ENCODE peak calls at places on chromosomes 2 and 18, in four cellular contexts. One of them, this sample, is unnamed.
A peak's percentile ranks its signal among the peaks of the same experiment; 100 is the strongest.

GRCh38 chr2:1886405-1886992 is 142.2 kb upstream of the PXDN start:
- DNase-seq in GM23338: peak; percentile 91
- DNase-seq in OCI-LY7: peak; percentile 48
- DNase-seq in SK-N-SH: peak; percentile 83
- DNase-seq in this sample: peak; percentile 77

GRCh38 chr2:43076676-43077075 is 149.7 kb downstream of the ZFP36L2 start:
- DNase-seq in GM23338: no peak
- DNase-seq in OCI-LY7: no peak
- DNase-seq in SK-N-SH: no peak
- DNase-seq in this sample: no peak

GRCh38 chr2:239337877-239338484 is 62.8 kb downstream of the HDAC4 start:
- DNase-seq in GM23338: peak; percentile 63
- DNase-seq in OCI-LY7: no peak
- DNase-seq in SK-N-SH: no peak
- DNase-seq in this sample: no peak

GRCh38 chr2:187580462-187581124 is 26.4 kb upstream of the TFPI start:
- DNase-seq in GM23338: peak; percentile 80
- DNase-seq in OCI-LY7: peak; percentile 18
- DNase-seq in SK-N-SH: peak; percentile 30
- DNase-seq in this sample: peak; percentile 85

GRCh38 chr2:233081731-233082221 is 21.6 kb downstream of the INPP5D start:
- DNase-seq in GM23338: no peak
- DNase-seq in OCI-LY7: no peak
- DNase-seq in SK-N-SH: no peak
- DNase-seq in this sample: no peak

GRCh38 chr2:43000242-43001054 is 208.1 kb upstream of the HAAO start:
- DNase-seq in GM23338: no peak
- DNase-seq in OCI-LY7: no peak
- DNase-seq in SK-N-SH: peak; percentile 31
- DNase-seq in this sample: no peak

GRCh38 chr2:229901819-229902218 is 20.0 kb downstream of the TRIP12 start:
- DNase-seq in GM23338: peak; percentile 25
- DNase-seq in OCI-LY7: no peak
- DNase-seq in SK-N-SH: peak; percentile 15
- DNase-seq in this sample: peak; percentile 77

GRCh38 chr2:168571061-168571460 is 115.0 kb downstream of the CERS6 start:
- DNase-seq in GM23338: no peak
- DNase-seq in OCI-LY7: no peak
- DNase-seq in SK-N-SH: no peak
- DNase-seq in this sample: no peak

GRCh38 chr2:188850786-188851185 is 123.4 kb upstream of the COL3A1 start:
- DNase-seq in GM23338: no peak
- DNase-seq in OCI-LY7: no peak
- DNase-seq in SK-N-SH: no peak
- DNase-seq in this sample: no peak

GRCh38 chr2:195486987-195487644 is 169.9 kb upstream of the SLC39A10 start:
- DNase-seq in GM23338: no peak
- DNase-seq in OCI-LY7: peak; percentile 31
- DNase-seq in SK-N-SH: no peak
- DNase-seq in this sample: peak; percentile 68

GRCh38 chr18:36595046-36595817 is 233.6 kb downstream of the TPGS2 start:
- DNase-seq in GM23338: no peak
- DNase-seq in OCI-LY7: no peak
- DNase-seq in SK-N-SH: no peak
- DNase-seq in this sample: no peak

GRCh38 chr2:227188292-227188691 is 23.9 kb downstream of the COL4A3 start:
- DNase-seq in GM23338: no peak
- DNase-seq in OCI-LY7: no peak
- DNase-seq in SK-N-SH: no peak
- DNase-seq in this sample: peak; percentile 52

GRCh38 chr18:7567487-7568425 is 640 bp downstream of the PTPRM start:
- DNase-seq in GM23338: peak; percentile 78
- DNase-seq in OCI-LY7: no peak
- DNase-seq in SK-N-SH: peak; percentile 81
- DNase-seq in this sample: peak; percentile 89

GRCh38 chr2:9985531-9985930 is 34.0 kb downstream of the GRHL1 start:
- DNase-seq in GM23338: no peak
- DNase-seq in OCI-LY7: no peak
- DNase-seq in SK-N-SH: no peak
- DNase-seq in this sample: peak; percentile 39

GRCh38 chr2:233369897-233370758 is 15.8 kb downstream of the DGKD start:
- DNase-seq in GM23338: no peak
- DNase-seq in OCI-LY7: no peak
- DNase-seq in SK-N-SH: no peak
- DNase-seq in this sample: no peak

GRCh38 chr2:64582774-64583340 is 58.7 kb downstream of the AFTPH start:
- DNase-seq in GM23338: no peak
- DNase-seq in OCI-LY7: peak; percentile 5
- DNase-seq in SK-N-SH: no peak
- DNase-seq in this sample: no peak

GRCh38 chr2:101296314-101296809 is 12.1 kb downstream of the RNF149 start:
- DNase-seq in GM23338: no peak
- DNase-seq in OCI-LY7: no peak
- DNase-seq in SK-N-SH: no peak
- DNase-seq in this sample: peak; percentile 58

GRCh38 chr18:44912740-44913478 is 232.2 kb downstream of the SETBP1 start:
- DNase-seq in GM23338: no peak
- DNase-seq in OCI-LY7: no peak
- DNase-seq in SK-N-SH: no peak
- DNase-seq in this sample: no peak

GRCh38 chr2:85308951-85309555 is 18.7 kb downstream of the TGOLN2 start:
- DNase-seq in GM23338: no peak
- DNase-seq in OCI-LY7: no peak
- DNase-seq in SK-N-SH: peak; percentile 95
- DNase-seq in this sample: peak; percentile 69

GRCh38 chr2:224847961-224848850 is 132.0 kb upstream of the CCDC195 start:
- DNase-seq in GM23338: no peak
- DNase-seq in OCI-LY7: no peak
- DNase-seq in SK-N-SH: peak; percentile 44
- DNase-seq in this sample: peak; percentile 73

GRCh38 chr18:23593720-23594119 is 7.4 kb upstream of the NPC1 start:
- DNase-seq in GM23338: no peak
- DNase-seq in OCI-LY7: no peak
- DNase-seq in SK-N-SH: no peak
- DNase-seq in this sample: peak; percentile 95

GRCh38 chr2:138364554-138365162 is 136.9 kb upstream of the SPOPL start:
- DNase-seq in GM23338: no peak
- DNase-seq in OCI-LY7: no peak
- DNase-seq in SK-N-SH: no peak
- DNase-seq in this sample: peak; percentile 68

GRCh38 chr2:136141510-136142154 is 23.7 kb upstream of the CXCR4 start:
- DNase-seq in GM23338: no peak
- DNase-seq in OCI-LY7: no peak
- DNase-seq in SK-N-SH: peak; percentile 74
- DNase-seq in this sample: no peak

GRCh38 chr18:616380-616995 is 19.7 kb downstream of the CLUL1 start:
- DNase-seq in GM23338: peak; percentile 71
- DNase-seq in OCI-LY7: peak; percentile 46
- DNase-seq in SK-N-SH: peak; percentile 44
- DNase-seq in this sample: peak; percentile 82

GRCh38 chr18:29560270-29560669 is 1383.3 kb upstream of the CDH2 start:
- DNase-seq in GM23338: no peak
- DNase-seq in OCI-LY7: peak; percentile 9
- DNase-seq in SK-N-SH: no peak
- DNase-seq in this sample: no peak

GRCh38 chr2:241272722-241273551 is 42.5 kb downstream of the HDLBP start:
- DNase-seq in GM23338: peak; percentile 64
- DNase-seq in OCI-LY7: no peak
- DNase-seq in SK-N-SH: peak; percentile 92
- DNase-seq in this sample: peak; percentile 88
- TF ChIP-seq EZH2phosphoT487 in GM23338: no peak
- TF ChIP-seq EZH2phosphoT487 in OCI-LY7: no peak
- TF ChIP-seq EZH2phosphoT487 in SK-N-SH: no peak
- TF ChIP-seq EZH2phosphoT487 in this sample: no peak

DNA sequence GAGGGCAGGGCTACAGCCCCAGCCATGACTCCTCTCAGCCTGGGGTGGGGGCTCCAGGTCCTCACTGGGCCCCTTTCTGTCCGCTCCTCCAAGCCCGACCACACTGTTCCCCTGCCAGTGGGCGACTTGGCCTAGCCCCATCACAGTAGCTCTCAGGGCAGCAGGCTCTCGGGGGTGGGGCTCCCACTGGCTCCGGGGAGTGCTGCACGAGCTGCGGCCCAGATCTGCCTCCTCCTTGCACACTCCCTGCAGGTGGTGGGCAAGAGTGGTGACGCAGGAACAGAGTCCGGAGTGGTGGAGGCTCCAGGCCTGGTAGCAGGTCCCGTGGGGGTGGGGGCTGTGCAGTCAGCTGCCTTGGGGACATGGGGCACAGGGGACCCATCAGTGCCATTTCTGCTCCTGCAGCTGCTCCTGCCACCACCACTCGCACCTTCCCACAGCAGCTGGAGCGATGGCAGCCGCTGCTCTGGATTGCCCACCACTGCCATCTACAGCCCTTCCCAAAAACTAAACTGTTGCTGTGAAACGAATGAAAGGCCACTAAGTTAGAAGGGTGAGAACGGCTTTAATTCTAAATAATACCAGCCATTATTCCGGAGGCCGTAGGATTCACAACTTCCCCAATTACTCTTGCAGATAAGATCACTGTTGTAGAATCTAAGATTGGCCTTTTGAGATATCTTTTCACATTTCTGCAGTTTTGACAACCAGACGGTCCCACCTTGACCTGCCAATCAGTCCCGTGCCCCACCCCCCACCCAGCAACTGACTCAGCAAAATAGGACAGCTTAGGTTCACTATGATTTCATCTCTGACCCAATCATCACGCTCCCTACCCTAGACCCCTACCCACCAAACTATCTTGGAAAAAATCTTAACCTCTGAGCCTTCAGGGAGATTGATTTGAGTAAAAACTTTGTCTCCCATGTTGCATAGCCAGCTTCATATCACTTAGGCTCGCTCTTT is 530.2 kb downstream of the DCC start:
- DNase-seq in GM23338: peak; percentile 62
- DNase-seq in OCI-LY7: no peak
- DNase-seq in SK-N-SH: peak; percentile 15
- DNase-seq in this sample: no peak
- TF ChIP-seq EZH2phosphoT487 in GM23338: no peak
- TF ChIP-seq EZH2phosphoT487 in OCI-LY7: no peak
- TF ChIP-seq EZH2phosphoT487 in SK-N-SH: no peak
- TF ChIP-seq EZH2phosphoT487 in this sample: no peak

DNA sequence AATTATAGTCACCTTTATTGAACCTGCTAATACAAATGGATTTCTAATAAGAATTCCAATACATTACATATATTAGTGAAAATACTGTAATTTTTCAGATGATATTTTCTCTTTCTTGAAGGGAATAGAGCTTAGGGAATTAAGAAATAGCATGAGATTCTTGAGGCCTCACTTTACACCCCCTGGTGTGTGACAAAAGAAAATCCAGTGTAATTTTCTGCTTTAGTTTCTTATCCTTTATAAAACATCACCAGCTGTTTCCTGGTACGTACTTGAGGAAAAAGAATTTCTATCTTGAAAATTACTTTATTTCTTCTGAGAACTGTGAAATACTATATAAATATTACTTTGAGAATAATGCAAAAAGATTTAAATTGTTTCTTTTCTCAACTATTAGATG is 71.6 kb downstream of the CLIP4 start:
- DNase-seq in GM23338: no peak
- DNase-seq in OCI-LY7: no peak
- DNase-seq in SK-N-SH: no peak
- DNase-seq in this sample: no peak
- TF ChIP-seq EZH2phosphoT487 in GM23338: no peak
- TF ChIP-seq EZH2phosphoT487 in OCI-LY7: no peak
- TF ChIP-seq EZH2phosphoT487 in SK-N-SH: no peak
- TF ChIP-seq EZH2phosphoT487 in this sample: no peak

GRCh38 chr18:52222211-52222610 is 117.8 kb upstream of the DCC start:
- DNase-seq in GM23338: no peak
- DNase-seq in OCI-LY7: no peak
- DNase-seq in SK-N-SH: no peak
- DNase-seq in this sample: no peak

GRCh38 chr18:52216104-52216503 is 123.9 kb upstream of the DCC start:
- DNase-seq in GM23338: no peak
- DNase-seq in OCI-LY7: no peak
- DNase-seq in SK-N-SH: no peak
- DNase-seq in this sample: no peak

GRCh38 chr18:52220062-52220591 is 119.9 kb upstream of the DCC start:
- DNase-seq in GM23338: no peak
- DNase-seq in OCI-LY7: no peak
- DNase-seq in SK-N-SH: no peak
- DNase-seq in this sample: no peak

GRCh38 chr18:52219102-52219501 is 120.9 kb upstream of the DCC start:
- DNase-seq in GM23338: no peak
- DNase-seq in OCI-LY7: no peak
- DNase-seq in SK-N-SH: peak; percentile 24
- DNase-seq in this sample: peak; percentile 58

DNA sequence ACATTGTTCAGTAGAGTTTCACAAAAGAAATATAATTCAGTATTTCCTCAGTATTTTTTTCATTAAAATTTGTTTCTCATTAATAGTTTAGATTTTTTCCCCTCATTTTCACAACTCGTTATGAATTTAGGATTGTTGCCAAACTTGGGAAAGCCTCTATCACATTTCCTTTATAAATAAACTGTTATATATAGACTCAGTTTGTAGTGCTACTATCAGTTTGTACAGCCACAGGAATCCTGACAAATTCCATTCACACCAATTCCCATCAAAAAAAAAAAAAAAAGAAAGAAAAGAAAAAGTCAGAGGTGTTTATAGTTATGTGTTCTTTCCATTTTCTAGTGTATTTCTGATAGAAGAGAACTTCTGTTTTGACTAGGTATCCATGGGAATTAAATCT is 123.3 kb upstream of the DCC start:
- DNase-seq in GM23338: no peak
- DNase-seq in OCI-LY7: no peak
- DNase-seq in SK-N-SH: no peak
- DNase-seq in this sample: no peak
- TF ChIP-seq EZH2phosphoT487 in GM23338: no peak
- TF ChIP-seq EZH2phosphoT487 in OCI-LY7: no peak
- TF ChIP-seq EZH2phosphoT487 in SK-N-SH: no peak
- TF ChIP-seq EZH2phosphoT487 in this sample: no peak

GRCh38 chr2:50620783-50621182 is 411.1 kb downstream of the NRXN1 start:
- DNase-seq in GM23338: peak; percentile 59
- DNase-seq in OCI-LY7: no peak
- DNase-seq in SK-N-SH: no peak
- DNase-seq in this sample: no peak
- TF ChIP-seq EZH2phosphoT487 in GM23338: no peak
- TF ChIP-seq EZH2phosphoT487 in OCI-LY7: no peak
- TF ChIP-seq EZH2phosphoT487 in SK-N-SH: no peak
- TF ChIP-seq EZH2phosphoT487 in this sample: no peak